ENCODE peak calls at places on chromosomes 13 and 19, in eight cellular contexts. P, I, B, A, C, Q, V and M are unnamed samples.
A peak's percentile ranks its signal among the peaks of the same experiment; 100 is the strongest.

GRCh38 chr19:34676697-34677385 is at the start of gene SCGB2B2:
- DNase-seq in P (no peak), I (peak; percentile 46), B (peak; percentile 78), A (no peak), C (peak; percentile 68), Q (no peak), V (peak; percentile 21), M (no peak)

GRCh38 chr19:12603714-12604113 is 6.9 kb downstream of the ZNF490 start:
- DNase-seq in P (no peak), I (no peak), B (no peak), A (no peak), C (no peak), Q (no peak), V (no peak), M (no peak)

GRCh38 chr19:29336425-29336824 is 123.5 kb upstream of the UQCRFS1 start:
- DNase-seq in P (no peak), I (no peak), B (no peak), A (no peak), C (no peak), Q (no peak), V (no peak), M (no peak)

GRCh38 chr13:113852536-113853517 is 11.0 kb downstream of the GAS6 start:
- DNase-seq in P (no peak), I (no peak), B (no peak), A (no peak), C (no peak), Q (no peak), V (no peak), M (peak; percentile 36)

GRCh38 chr13:43846496-43846895 is 33.0 kb downstream of the CCDC122 start:
- DNase-seq in P (no peak), I (no peak), B (no peak), A (no peak), C (no peak), Q (no peak), V (no peak), M (no peak)

GRCh38 chr19:52665529-52665928 is 27.4 kb upstream of the ZNF83 start:
- DNase-seq in P (peak; percentile 34), I (no peak), B (no peak), A (no peak), C (no peak), Q (peak; percentile 67), V (no peak), M (no peak)

GRCh38 chr19:43780706-43781525 is at the start of gene KCNN4:
- DNase-seq in P (peak; percentile 68), I (no peak), B (peak; percentile 77), A (no peak), C (no peak), Q (peak; percentile 78), V (no peak), M (no peak)

GRCh38 chr13:98466634-98467236 is 110.2 kb downstream of the STK24 start:
- DNase-seq in P (peak; percentile 81), I (peak; percentile 52), B (peak; percentile 45), A (peak; percentile 47), C (peak; percentile 84), Q (peak; percentile 50), V (no peak), M (peak; percentile 66)

GRCh38 chr13:92510416-92510815 is 716.2 kb upstream of the GPC6 start:
- DNase-seq in P (peak; percentile 36), I (no peak), B (no peak), A (no peak), C (peak; percentile 28), Q (peak; percentile 50), V (no peak), M (no peak)

GRCh38 chr19:16232127-16232526 is 34.4 kb downstream of the AP1M1 start:
- DNase-seq in P (no peak), I (no peak), B (no peak), A (no peak), C (no peak), Q (no peak), V (no peak), M (no peak)

GRCh38 chr13:31012285-31013024 is 80.0 kb downstream of the TEX26 start:
- DNase-seq in P (peak; percentile 33), I (peak; percentile 17), B (no peak), A (no peak), C (peak; percentile 45), Q (peak; percentile 50), V (no peak), M (no peak)

GRCh38 chr19:7067716-7068115 is 1.8 kb upstream of the ZNF557 start:
- DNase-seq in P (no peak), I (no peak), B (no peak), A (no peak), C (no peak), Q (no peak), V (no peak), M (no peak)

GRCh38 chr13:110683203-110683883 is 22.6 kb downstream of the CARS2 start:
- DNase-seq in P (no peak), I (peak; percentile 6), B (no peak), A (no peak), C (peak; percentile 45), Q (peak; percentile 51), V (no peak), M (no peak)

GRCh38 chr13:113874579-113875428 is 10.9 kb upstream of the GAS6 start:
- DNase-seq in P (no peak), I (no peak), B (no peak), A (no peak), C (no peak), Q (no peak), V (no peak), M (no peak)

GRCh38 chr19:591099-591958 is 1.6 kb downstream of the HCN2 start:
- DNase-seq in P (no peak), I (peak; percentile 84), B (no peak), A (no peak), C (peak; percentile 68), Q (peak; percentile 50), V (no peak), M (peak; percentile 68)

GRCh38 chr19:49451430-49452181 is at the start of gene PIH1D1:
- DNase-seq in P (peak; percentile 100), I (peak; percentile 98), B (peak; percentile 99), A (peak; percentile 91), C (peak; percentile 100), Q (peak; percentile 100), V (peak; percentile 94), M (peak; percentile 81)

GRCh38 chr13:39422845-39423565 is 180.0 kb downstream of the LHFPL6 start:
- DNase-seq in P (no peak), I (no peak), B (peak; percentile 43), A (no peak), C (peak; percentile 38), Q (peak; percentile 32), V (no peak), M (no peak)

GRCh38 chr13:101152184-101152583 is 264.1 kb downstream of the NALCN start:
- DNase-seq in P (no peak), I (peak; percentile 35), B (no peak), A (no peak), C (no peak), Q (no peak), V (no peak), M (no peak)

DNA sequence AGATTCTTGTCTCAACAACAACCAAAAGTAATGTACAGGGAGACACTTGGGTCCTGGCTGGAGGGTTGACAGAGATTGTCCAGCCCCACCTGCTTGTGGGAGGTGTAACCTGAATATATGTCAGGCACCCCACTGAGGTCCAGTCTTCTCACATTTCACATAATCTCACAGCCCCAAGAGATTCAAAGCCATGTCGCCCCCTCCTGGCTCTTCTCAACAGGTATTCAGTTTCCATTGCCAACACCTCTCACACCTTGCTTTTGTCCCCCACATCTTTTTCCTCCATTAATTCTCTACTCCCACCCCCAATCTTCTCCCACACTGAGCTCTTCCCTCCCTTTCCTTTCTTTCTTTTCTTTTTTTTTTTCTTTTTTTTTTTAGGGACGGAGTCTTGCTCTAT is 11.2 kb downstream of the UNC13A start:
- DNase-seq in P (no peak), I (peak; percentile 20), B (no peak), A (no peak), C (peak; percentile 67), Q (peak; percentile 56), V (no peak), M (no peak)
- TF ChIP-seq CTCF in P (peak; percentile 42), I (peak; percentile 9), B (peak; percentile 3), A (no peak), C (peak; percentile 62), Q (no peak), V (no peak), M (no peak)

GRCh38 chr19:50481351-50482149 is 4.9 kb upstream of the GARIN5A start:
- DNase-seq in P (no peak), I (no peak), B (no peak), A (no peak), C (no peak), Q (no peak), V (no peak), M (no peak)
- TF ChIP-seq CTCF in P (no peak), I (no peak), B (no peak), A (no peak), C (no peak), Q (no peak), V (no peak), M (no peak)

GRCh38 chr19:55687281-55688172 is 12.5 kb downstream of the EPN1 start:
- DNase-seq in P (no peak), I (no peak), B (no peak), A (no peak), C (no peak), Q (no peak), V (no peak), M (no peak)
- TF ChIP-seq CTCF in P (no peak), I (no peak), B (no peak), A (no peak), C (no peak), Q (no peak), V (no peak), M (no peak)

GRCh38 chr19:50743537-50743936 is 20.4 kb downstream of the CLEC11A start:
- DNase-seq in P (no peak), I (no peak), B (no peak), A (no peak), C (no peak), Q (no peak), V (no peak), M (no peak)

GRCh38 chr19:50739841-50740426 is 16.8 kb downstream of the CLEC11A start:
- DNase-seq in P (no peak), I (no peak), B (peak; percentile 93), A (no peak), C (peak; percentile 85), Q (no peak), V (no peak), M (no peak)

GRCh38 chr19:50745221-50745620 is 22.1 kb downstream of the CLEC11A start:
- DNase-seq in P (no peak), I (no peak), B (no peak), A (no peak), C (no peak), Q (no peak), V (no peak), M (no peak)

GRCh38 chr19:50739132-50739746 is 16.1 kb downstream of the CLEC11A start:
- DNase-seq in P (no peak), I (no peak), B (peak; percentile 52), A (no peak), C (no peak), Q (no peak), V (no peak), M (no peak)

DNA sequence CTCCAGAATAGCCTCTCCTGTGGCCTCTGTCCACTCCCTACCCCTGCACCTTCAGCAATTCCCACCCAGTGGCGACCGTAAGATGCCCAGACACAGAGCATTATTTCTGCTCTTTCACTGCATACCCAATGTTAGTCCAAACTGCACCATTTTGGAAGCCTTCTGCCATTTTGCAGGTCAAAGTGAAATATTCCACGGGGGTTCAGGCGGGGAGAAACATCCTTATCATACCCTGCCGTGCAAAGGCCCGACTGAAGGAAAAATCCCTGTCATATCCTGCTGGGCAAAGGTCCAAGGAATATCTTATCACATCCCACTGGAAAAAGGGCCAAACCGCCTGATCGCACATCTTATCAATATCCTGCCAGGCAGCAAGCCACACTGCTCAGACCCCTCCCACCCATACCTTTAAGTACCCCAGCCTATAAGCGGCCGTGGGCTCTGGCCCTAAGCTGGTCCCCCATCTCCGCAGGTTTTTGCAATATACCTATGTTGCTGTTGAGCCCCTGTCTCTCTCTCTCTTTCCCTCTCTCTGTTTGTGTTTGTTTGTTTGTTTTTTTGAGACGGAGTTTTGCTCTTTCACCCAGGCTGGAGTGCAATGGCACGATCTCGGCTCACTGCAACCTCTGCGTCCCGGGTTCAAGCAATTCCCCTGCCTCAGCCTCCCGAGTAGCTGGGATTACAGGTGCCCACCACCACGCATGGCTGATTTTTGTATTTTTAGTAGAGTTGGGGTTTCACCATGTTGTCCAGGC is 18.2 kb downstream of the CLEC11A start:
- DNase-seq in P (no peak), I (no peak), B (no peak), A (no peak), C (no peak), Q (no peak), V (no peak), M (no peak)
- TF ChIP-seq CTCF in P (no peak), I (no peak), B (no peak), A (no peak), C (no peak), Q (no peak), V (no peak), M (no peak)